ENCODE peak calls at places on chromosomes 12 and 14, in nine cellular contexts. Z, A, D, R, Q, L, M, J and O are unnamed samples.

GRCh38 chr14:69506241-69506595 is 21.7 kb downstream of the PLEKHD1 start:
- DNase-seq in Z (no peak), A (no peak), D (no peak), R (no peak), Q (no peak), L (no peak), M (no peak), J (no peak), O (no peak)

GRCh38 chr12:124745891-124746570 is 117.6 kb downstream of the SCARB1 start:
- DNase-seq in Z (peak; percentile 52), A (peak; percentile 93), D (peak; percentile 89), R (peak; percentile 92), Q (peak; percentile 79), L (no peak), M (peak; percentile 77), J (no peak), O (peak; percentile 96)

GRCh38 chr12:96108321-96108720 is 72.9 kb upstream of the LTA4H start:
- DNase-seq in Z (no peak), A (no peak), D (peak; percentile 93), R (no peak), Q (no peak), L (peak; percentile 23), M (peak; percentile 62), J (no peak), O (peak; percentile 66)

GRCh38 chr12:122374707-122375106 is 47.8 kb downstream of the CLIP1 start:
- DNase-seq in Z (no peak), A (no peak), D (no peak), R (no peak), Q (no peak), L (no peak), M (no peak), J (no peak), O (no peak)

GRCh38 chr12:45969084-45969483 is 21.3 kb downstream of the SCAF11 start:
- DNase-seq in Z (no peak), A (no peak), D (no peak), R (no peak), Q (no peak), L (no peak), M (no peak), J (no peak), O (no peak)

GRCh38 chr14:61331992-61332657 is 10.7 kb downstream of the PRKCH start:
- DNase-seq in Z (no peak), A (no peak), D (no peak), R (no peak), Q (no peak), L (no peak), M (no peak), J (no peak), O (no peak)

GRCh38 chr14:22824711-22825359 is 4.9 kb upstream of the MRPL52 start:
- DNase-seq in Z (no peak), A (no peak), D (peak; percentile 60), R (no peak), Q (peak; percentile 80), L (peak; percentile 41), M (no peak), J (peak; percentile 87), O (no peak)

GRCh38 chr14:53032838-53033390 is 82.1 kb upstream of the FERMT2 start:
- DNase-seq in Z (no peak), A (no peak), D (no peak), R (no peak), Q (no peak), L (no peak), M (no peak), J (no peak), O (no peak)

GRCh38 chr14:96363751-96364336 is 518 bp downstream of the GSKIP start:
- DNase-seq in Z (peak; percentile 39), A (peak; percentile 67), D (peak; percentile 61), R (no peak), Q (peak; percentile 36), L (peak; percentile 67), M (peak; percentile 38), J (no peak), O (peak; percentile 41)

GRCh38 chr12:56021882-56022497 is 1.1 kb downstream of the IKZF4 start:
- DNase-seq in Z (no peak), A (no peak), D (no peak), R (no peak), Q (no peak), L (no peak), M (no peak), J (no peak), O (no peak)

GRCh38 chr14:104432611-104433231 is 146.8 kb upstream of the C14orf180 start:
- DNase-seq in Z (peak; percentile 18), A (peak; percentile 22), D (no peak), R (no peak), Q (no peak), L (no peak), M (no peak), J (no peak), O (peak; percentile 58)

GRCh38 chr12:92199846-92200576 is 54.4 kb upstream of the BTG1 start:
- DNase-seq in Z (no peak), A (no peak), D (no peak), R (no peak), Q (no peak), L (no peak), M (no peak), J (no peak), O (no peak)

GRCh38 chr14:23147676-23148075 is 28.6 kb upstream of the CEBPE start:
- DNase-seq in Z (no peak), A (peak; percentile 54), D (no peak), R (no peak), Q (no peak), L (no peak), M (no peak), J (peak; percentile 27), O (peak; percentile 41)

GRCh38 chr12:3973269-3973884 is 100.2 kb upstream of the PARP11 start:
- DNase-seq in Z (no peak), A (no peak), D (no peak), R (no peak), Q (no peak), L (no peak), M (no peak), J (no peak), O (no peak)

GRCh38 chr14:50762001-50762930 is 68.7 kb downstream of the NIN start:
- DNase-seq in Z (peak; percentile 69), A (no peak), D (no peak), R (no peak), Q (no peak), L (peak; percentile 82), M (no peak), J (peak; percentile 38), O (no peak)

GRCh38 chr14:75041613-75042012 is 9.7 kb downstream of the MLH3 start:
- DNase-seq in Z (no peak), A (no peak), D (no peak), R (no peak), Q (peak; percentile 27), L (no peak), M (no peak), J (no peak), O (no peak)

GRCh38 chr12:131941116-131941986 is 8.4 kb upstream of the EP400 start:
- DNase-seq in Z (no peak), A (peak; percentile 8), D (no peak), R (peak; percentile 16), Q (no peak), L (no peak), M (no peak), J (no peak), O (no peak)

GRCh38 chr12:131941987-131942341 is 7.8 kb upstream of the EP400 start:
- DNase-seq in Z (no peak), A (no peak), D (no peak), R (no peak), Q (no peak), L (no peak), M (no peak), J (no peak), O (no peak)

GRCh38 chr12:131938082-131938481 is 9.0 kb downstream of the PUS1 start:
- DNase-seq in Z (no peak), A (no peak), D (no peak), R (no peak), Q (no peak), L (no peak), M (no peak), J (no peak), O (no peak)

GRCh38 chr12:131939007-131939406 is 9.9 kb downstream of the PUS1 start:
- DNase-seq in Z (no peak), A (no peak), D (no peak), R (no peak), Q (no peak), L (no peak), M (no peak), J (no peak), O (no peak)

GRCh38 chr12:131940121-131940520 is 9.6 kb upstream of the EP400 start:
- DNase-seq in Z (no peak), A (no peak), D (no peak), R (no peak), Q (no peak), L (no peak), M (no peak), J (no peak), O (no peak)
- TF ChIP-seq CTCF in Z (no peak), A (no peak), D (no peak), R (no peak), Q (no peak), L (no peak), M (no peak), J (no peak), O (no peak)

GRCh38 chr12:12731178-12731577 is 14.0 kb downstream of the CDKN1B start:
- DNase-seq in Z (no peak), A (no peak), D (no peak), R (no peak), Q (no peak), L (no peak), M (no peak), J (no peak), O (no peak)
- TF ChIP-seq CTCF in Z (no peak), A (no peak), D (no peak), R (no peak), Q (no peak), L (no peak), M (no peak), J (no peak), O (no peak)

DNA sequence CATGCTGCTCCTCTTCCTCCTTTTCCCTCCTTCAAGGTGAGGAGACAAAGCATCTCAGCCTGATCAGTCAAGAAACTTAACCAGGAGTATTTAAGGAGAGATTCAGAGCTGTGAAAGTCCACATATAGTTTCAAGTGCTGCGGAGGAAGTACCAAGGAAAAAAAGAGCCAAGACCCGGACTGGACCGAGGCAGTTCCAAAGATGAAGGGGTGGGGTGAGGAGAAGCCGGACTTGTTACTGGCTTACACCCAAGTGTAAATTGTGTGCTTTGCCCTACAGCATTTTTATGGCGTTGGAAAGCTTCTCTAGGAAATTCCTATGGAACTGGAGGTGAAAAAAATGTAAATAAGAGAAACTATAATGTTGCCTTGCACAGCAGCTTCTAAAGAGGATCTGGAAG is 263.1 kb downstream of the GRIN2B start:
- DNase-seq in Z (no peak), A (peak; percentile 27), D (no peak), R (no peak), Q (no peak), L (no peak), M (no peak), J (no peak), O (no peak)
- TF ChIP-seq CTCF in Z (no peak), A (no peak), D (no peak), R (no peak), Q (no peak), L (no peak), M (no peak), J (no peak), O (no peak)

DNA sequence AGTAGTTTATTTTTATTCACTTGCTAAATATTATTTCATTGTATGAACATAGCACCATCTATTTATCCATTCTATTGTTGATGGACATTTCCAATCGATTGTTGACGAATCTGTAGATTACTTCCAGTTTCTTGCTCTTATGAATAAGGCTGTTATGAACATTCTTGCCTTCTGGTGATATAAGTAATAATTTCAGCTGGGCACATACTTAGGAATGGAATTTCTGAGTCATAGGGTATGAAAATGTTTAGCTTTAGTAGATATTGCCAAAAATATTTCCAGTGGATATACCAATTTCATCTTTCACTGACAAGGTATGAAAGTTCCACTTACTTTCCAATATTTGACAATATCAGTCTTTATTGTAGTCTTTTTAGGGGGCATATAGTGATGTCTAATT is 468.5 kb downstream of the ETNK1 start:
- DNase-seq in Z (no peak), A (no peak), D (no peak), R (no peak), Q (no peak), L (no peak), M (no peak), J (no peak), O (no peak)
- TF ChIP-seq CTCF in Z (no peak), A (no peak), D (no peak), R (no peak), Q (no peak), L (no peak), M (no peak), J (no peak), O (no peak)